ENCODE peak calls at places on chromosomes 3 and 15, in seven cellular contexts. J is A549; H is CD8-positive, alpha-beta T cell; F is fibroblast of lung; U is SK-N-SH; M is Peyer's patch; E is neural progenitor cell. S is an unnamed sample.
A peak's percentile ranks its signal among the peaks of the same experiment; 100 is the strongest.

GRCh38 chr3:98972155-98972554 is 70.7 kb upstream of the DCBLD2 start:
- DNase-seq in E (no peak), F (peak; percentile 97), J (no peak), H (no peak), U (no peak), M (no peak), S (no peak)

GRCh38 chr15:47885921-47886320 is 168.6 kb downstream of the SEMA6D start:
- DNase-seq in J (no peak), F (peak; percentile 79), H (no peak), M (no peak), U (no peak), E (peak; percentile 21), S (no peak)

GRCh38 chr3:487580-487979 is 291.0 kb downstream of the CHL1 start:
- DNase-seq in E (no peak), U (no peak), F (no peak), J (no peak), H (no peak), M (no peak), S (no peak)

GRCh38 chr3:49799761-49800160 is at the start of gene CDHR4:
- DNase-seq in E (no peak), M (no peak), H (no peak), J (peak; percentile 89), F (peak; percentile 67), U (no peak), S (peak; percentile 71)

GRCh38 chr3:160114352-160114751 is 110.9 kb upstream of the C3orf80 start:
- DNase-seq in H (no peak), U (no peak), F (no peak), M (no peak), J (no peak), E (no peak), S (no peak)

GRCh38 chr3:45055032-45055410 is 28.9 kb downstream of the CLEC3B start:
- DNase-seq in M (no peak), E (no peak), U (no peak), F (peak; percentile 91), H (no peak), J (no peak), S (peak; percentile 80)

GRCh38 chr15:88894348-88894818 is 961 bp downstream of the HAPLN3 start:
- DNase-seq in E (peak; percentile 87), H (peak; percentile 90), U (peak; percentile 80), J (peak; percentile 96), F (peak; percentile 34), M (peak; percentile 77), S (peak; percentile 78)

GRCh38 chr15:34010921-34011320 is 28.1 kb downstream of the AVEN start:
- DNase-seq in J (no peak), F (no peak), U (no peak), H (no peak), E (no peak), M (no peak), S (no peak)

GRCh38 chr3:188926141-188926540 is 245.6 kb upstream of the TPRG1 start:
- DNase-seq in M (no peak), E (no peak), F (peak; percentile 40), U (no peak), J (no peak), H (no peak), S (no peak)

GRCh38 chr3:131083190-131083863 is 56.6 kb downstream of the NEK11 start:
- DNase-seq in F (peak; percentile 47), M (no peak), H (no peak), E (peak; percentile 67), U (peak; percentile 77), J (no peak), S (peak; percentile 51)

GRCh38 chr3:111936967-111937366 is 41.9 kb upstream of the ABHD10 start:
- DNase-seq in F (peak; percentile 40), E (no peak), U (no peak), H (no peak), J (no peak), M (no peak), S (peak; percentile 24)

GRCh38 chr3:112372396-112372795 is 39.4 kb downstream of the CD200 start:
- DNase-seq in E (no peak), J (no peak), F (no peak), H (no peak), U (no peak), M (no peak), S (peak; percentile 53)

GRCh38 chr3:17885986-17886385 is 143.6 kb upstream of the TBC1D5 start:
- DNase-seq in E (no peak), H (no peak), U (no peak), M (no peak), J (no peak), F (no peak), S (no peak)

GRCh38 chr15:75646944-75647364 is 758 bp upstream of the SNX33 start:
- DNase-seq in F (no peak), U (no peak), E (peak; percentile 46), H (no peak), J (no peak), M (no peak), S (no peak)

GRCh38 chr15:25905140-25905539 is 42.0 kb upstream of the ATP10A start:
- DNase-seq in H (no peak), M (no peak), E (no peak), F (peak; percentile 85), U (no peak), J (no peak), S (no peak)

GRCh38 chr15:68405426-68406250 is 26.3 kb downstream of the ITGA11 start:
- DNase-seq in U (no peak), E (no peak), M (no peak), F (no peak), J (no peak), H (no peak), S (no peak)

GRCh38 chr3:47846880-47847248 is 43.9 kb downstream of the DHX30 start:
- DNase-seq in F (no peak), J (no peak), M (no peak), U (no peak), E (no peak), H (no peak), S (no peak)

GRCh38 chr15:62306851-62307504 is 141.9 kb upstream of the C2CD4B start:
- DNase-seq in H (no peak), M (no peak), U (peak; percentile 72), E (peak; percentile 91), F (peak; percentile 79), J (peak; percentile 87), S (peak; percentile 88)
- H3K9me3 ChIP-seq in H (no peaks in the 10 kb centered on the region), M (no peaks in the 10 kb centered on the region), U (peaks cover 6% of the 10 kb centered on the region), E (no peaks in the 10 kb centered on the region), F (no peaks in the 10 kb centered on the region), J (peaks cover 15% of the 10 kb centered on the region), S (no peaks in the 10 kb centered on the region)

GRCh38 chr15:41772720-41773331 is 1.5 kb upstream of the MAPKBP1 start:
- DNase-seq in E (peak; percentile 77), M (no peak), H (peak; percentile 58), U (peak; percentile 61), J (peak; percentile 53), F (peak; percentile 81), S (peak; percentile 85)

GRCh38 chr15:41774062-41774872 is at the start of gene MAPKBP1:
- DNase-seq in H (peak; percentile 97), E (peak; percentile 99), F (peak; percentile 98), J (peak; percentile 89), M (peak; percentile 99), U (peak; percentile 94), S (peak; percentile 99)

GRCh38 chr15:41773729-41774061 is 589 bp upstream of the MAPKBP1 start:
- DNase-seq in U (no peak), J (no peak), H (no peak), M (no peak), F (no peak), E (peak; percentile 7), S (no peak)

GRCh38 chr15:41774873-41775417 is 661 bp downstream of the MAPKBP1 start:
- DNase-seq in J (no peak), U (no peak), H (no peak), F (no peak), M (no peak), E (no peak), S (no peak)

DNA sequence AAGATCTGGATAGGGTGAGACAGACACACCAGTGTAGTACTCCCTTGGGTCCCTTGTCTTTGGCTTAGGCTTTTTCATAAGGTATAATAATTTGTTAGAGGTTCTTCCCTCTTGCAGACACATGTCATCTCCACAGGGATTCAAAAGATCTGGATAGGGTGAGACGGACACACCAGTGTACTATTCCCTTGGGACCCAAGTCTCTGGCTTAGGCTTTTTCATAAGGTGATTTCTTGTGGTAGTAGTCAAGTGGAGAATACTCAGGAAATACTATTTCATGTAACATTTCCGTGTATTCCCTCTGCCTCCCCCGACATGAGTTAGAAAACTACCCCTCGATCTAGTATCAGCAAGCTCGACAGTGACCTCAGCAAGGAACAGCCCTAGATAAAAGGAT is 954 bp upstream of the MAPKBP1 start:
- DNase-seq in F (no peak), M (no peak), H (no peak), E (no peak), J (no peak), U (no peak), S (peak; percentile 23)
- H3K4me3 ChIP-seq in F (peak overlapping the region; percentile 85), M (peak overlapping the region; percentile 70), H (peak overlapping the region; percentile 70), E (peak overlapping the region; percentile 68), J (no peak overlapping the region), U (peak overlapping the region; percentile 76), S (peak overlapping the region; percentile 59)

GRCh38 chr3:27666708-27667107 is 55.4 kb downstream of the EOMES start:
- DNase-seq in U (peak; percentile 72), E (peak; percentile 94), J (no peak), H (no peak), M (no peak), F (peak; percentile 76), S (peak; percentile 92)
- TF ChIP-seq CTCF in U (no peak), E (peak; percentile 11), J (no peak), H (no peak), M (no peak), F (peak; percentile 14), S (peak; percentile 10)

DNA sequence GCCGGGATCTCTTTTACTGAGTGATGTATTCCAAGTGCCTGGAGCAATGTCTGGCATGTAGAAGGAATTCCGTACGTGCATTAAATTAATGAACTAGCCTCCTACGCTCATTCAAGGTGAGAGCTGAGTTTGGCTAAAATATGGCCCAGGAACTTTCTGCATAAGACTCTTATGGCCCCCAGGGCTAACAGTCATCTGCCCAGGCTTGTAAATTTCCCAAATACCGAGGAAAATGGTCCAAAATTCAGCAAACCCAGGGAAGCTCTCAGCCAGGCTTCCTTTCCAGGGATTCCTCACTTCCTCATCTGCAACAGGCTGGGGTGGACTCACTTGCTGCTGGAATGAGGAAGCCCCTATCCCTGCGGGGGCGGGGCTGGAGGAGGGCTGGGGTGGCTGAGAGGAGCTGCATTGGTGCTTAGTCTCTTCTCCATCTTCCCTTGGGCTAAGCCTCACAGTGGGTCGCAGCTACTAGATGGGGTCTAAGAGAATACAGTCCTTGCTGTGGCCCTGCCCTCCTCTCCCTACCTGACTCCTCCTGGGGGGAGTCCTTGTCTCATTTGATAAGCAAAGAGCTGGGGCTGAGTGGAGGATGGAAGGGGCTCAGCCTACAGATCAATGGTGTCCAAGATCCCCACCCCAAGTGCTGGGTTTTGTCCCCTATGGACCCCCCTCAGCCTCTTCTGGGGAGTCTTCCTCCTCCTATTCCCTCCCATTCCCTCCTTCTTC is 28.5 kb upstream of the APOD start:
- DNase-seq in M (no peak), F (no peak), J (no peak), U (no peak), E (no peak), H (no peak), S (no peak)
- H3K9me3 ChIP-seq in M (no peaks in the 10 kb centered on the region), F (no peaks in the 10 kb centered on the region), J (peaks cover 3% of the 10 kb centered on the region), U (no peaks in the 10 kb centered on the region), E (peaks cover 9% of the 10 kb centered on the region), H (no peaks in the 10 kb centered on the region), S (no peaks in the 10 kb centered on the region)

GRCh38 chr3:33438284-33438668 is 1.9 kb downstream of the UBP1 start:
- DNase-seq in H (no peak), J (no peak), M (no peak), U (no peak), E (peak; percentile 18), F (peak; percentile 63), S (peak; percentile 12)
- H3K4me3 ChIP-seq in H (peak overlapping the region; percentile 16), J (peak overlapping the region; percentile 79), M (peak overlapping the region; percentile 88), U (peak overlapping the region; percentile 97), E (peak overlapping the region; percentile 72), F (peak overlapping the region; percentile 70), S (peak overlapping the region; percentile 88)